ENCODE peak calls at places on chromosomes 13 and 19, in eight cellular contexts. C is stimulated activated CD8-positive, alpha-beta memory T cell treated with anti-CD3 and anti-CD28 coated beads, Interleukin-2, amount 100 ng/mL, for 1 hour; V is epithelial cell of esophagus; Z is cardiac fibroblast; B is nephron progenitor cell; U is endothelial cell; G is naive thymus-derived CD4-positive, alpha-beta T cell; F is stimulated activated CD4-positive, alpha-beta T cell treated with anti-CD3 and anti-CD28 coated beads, Interleukin-12 subunit alpha, Interleukin-12 subunit beta, amount 100 ng/mL, for 4 hours. Y is an unnamed sample.

GRCh38 chr19:1040476-1041271 is 767 bp downstream of the ABCA7 start:
- DNase-seq in Z (peak; percentile 95), V (peak; percentile 95), F (peak; percentile 85), U (peak; percentile 83), C (peak; percentile 84), B (peak; percentile 86), G (peak; percentile 88), Y (no peak)

GRCh38 chr19:42207767-42208259 is 9.7 kb downstream of the DEDD2 start:
- DNase-seq in Z (peak; percentile 84), F (no peak), C (no peak), U (no peak), B (no peak), G (no peak), V (peak; percentile 84), Y (no peak)

GRCh38 chr19:5621945-5622464 is 571 bp downstream of the SAFB2 start:
- DNase-seq in Z (peak; percentile 7), C (no peak), B (peak; percentile 27), G (peak; percentile 23), F (peak; percentile 19), V (peak; percentile 36), U (no peak), Y (no peak)

GRCh38 chr13:66578305-66578704 is 651.8 kb downstream of the PCDH9 start:
- DNase-seq in B (no peak), V (peak; percentile 57), C (no peak), G (no peak), Z (peak; percentile 59), U (no peak), F (no peak), Y (no peak)

GRCh38 chr19:54294539-54294938 is 13.6 kb upstream of the LILRB2 start:
- DNase-seq in F (no peak), B (no peak), C (no peak), V (no peak), G (no peak), U (no peak), Z (no peak), Y (no peak)

GRCh38 chr19:1423445-1424181 is 14.6 kb upstream of the RPS15 start:
- DNase-seq in U (no peak), F (no peak), C (no peak), V (no peak), B (no peak), G (no peak), Z (no peak), Y (no peak)

GRCh38 chr19:14475251-14476073 is at the start of gene PTGER1:
- DNase-seq in B (peak; percentile 55), Z (peak; percentile 45), V (peak; percentile 37), C (no peak), U (peak; percentile 63), F (no peak), G (no peak), Y (no peak)

GRCh38 chr19:47560999-47561398 is 11.9 kb downstream of the ZNF541 start:
- DNase-seq in C (no peak), V (no peak), G (no peak), F (no peak), U (no peak), B (no peak), Z (no peak), Y (no peak)

GRCh38 chr19:16161848-16162247 is 11.5 kb downstream of the CIB3 start:
- DNase-seq in V (peak; percentile 92), F (no peak), C (no peak), B (no peak), Z (peak; percentile 85), G (no peak), U (no peak), Y (no peak)

GRCh38 chr13:43846496-43846895 is 33.0 kb downstream of the CCDC122 start:
- DNase-seq in C (no peak), Z (peak; percentile 75), G (no peak), V (no peak), U (no peak), B (no peak), F (no peak), Y (no peak)

GRCh38 chr13:43085545-43085944 is 62.2 kb downstream of the DNAJC15 start:
- DNase-seq in V (peak; percentile 40), C (no peak), B (no peak), G (peak; percentile 7), Z (peak; percentile 76), F (no peak), U (no peak), Y (no peak)

GRCh38 chr13:107043016-107043957 is 475.4 kb upstream of the ARGLU1 start:
- DNase-seq in U (no peak), Z (no peak), B (no peak), C (no peak), F (no peak), V (no peak), G (no peak), Y (no peak)

GRCh38 chr13:41458939-41459753 is 1.8 kb downstream of the RGCC start:
- DNase-seq in C (peak; percentile 24), Z (peak; percentile 81), V (peak; percentile 75), B (no peak), U (peak; percentile 27), G (peak; percentile 78), F (peak; percentile 53), Y (no peak)

GRCh38 chr19:14536926-14537692 is 7.7 kb downstream of the TECR start:
- DNase-seq in U (peak; percentile 80), F (peak; percentile 43), Z (peak; percentile 59), C (no peak), G (peak; percentile 35), V (peak; percentile 97), B (peak; percentile 83), Y (no peak)

Y was measured in GF-D8.